ENCODE peak calls at places on chromosome 5, in seven cellular contexts. U is ovary; V is keratinocyte; I is AG09309; J is mucosa of descending colon; E is fibroblast of villous mesenchyme; X is CD4-positive, alpha-beta T cell. H is an unnamed sample.

GRCh38 chr5:112863549-112863948 is 2.5 kb downstream of the SRP19 start:
- DNase-seq in J (no peak), I (no peak), U (no peak), E (no peak), X (no peak), V (no peak), H (no peak)

GRCh38 chr5:95113489-95113888 is 171.4 kb downstream of the MCTP1 start:
- DNase-seq in V (no peak), X (no peak), J (no peak), I (peak), E (peak), U (no peak), H (peak)

GRCh38 chr5:176700239-176700847 is 53.1 kb downstream of the TSPAN17 start:
- DNase-seq in J (no peak), E (peak), V (no peak), X (no peak), I (no peak), U (no peak), H (no peak)

GRCh38 chr5:16179511-16179935 is at the start of gene MARCHF11:
- DNase-seq in V (no peak), E (no peak), X (no peak), J (no peak), I (no peak), U (peak), H (no peak)

GRCh38 chr5:64273276-64273675 is 107.6 kb downstream of the RNF180 start:
- DNase-seq in E (no peak), I (no peak), J (no peak), U (no peak), V (no peak), X (no peak), H (no peak)

GRCh38 chr5:54470191-54470590 is 14.7 kb downstream of the HSPB3 start:
- DNase-seq in U (no peak), V (no peak), X (no peak), E (peak), I (no peak), J (no peak), H (peak)

GRCh38 chr5:35853652-35854051 is 3.0 kb upstream of the IL7R start:
- DNase-seq in X (peak), V (no peak), J (peak), I (no peak), U (no peak), E (no peak), H (peak)

GRCh38 chr5:137234973-137235943 is 263.9 kb downstream of the SPOCK1 start:
- DNase-seq in I (no peak), V (peak), U (no peak), E (no peak), X (no peak), J (no peak), H (no peak)

DNA sequence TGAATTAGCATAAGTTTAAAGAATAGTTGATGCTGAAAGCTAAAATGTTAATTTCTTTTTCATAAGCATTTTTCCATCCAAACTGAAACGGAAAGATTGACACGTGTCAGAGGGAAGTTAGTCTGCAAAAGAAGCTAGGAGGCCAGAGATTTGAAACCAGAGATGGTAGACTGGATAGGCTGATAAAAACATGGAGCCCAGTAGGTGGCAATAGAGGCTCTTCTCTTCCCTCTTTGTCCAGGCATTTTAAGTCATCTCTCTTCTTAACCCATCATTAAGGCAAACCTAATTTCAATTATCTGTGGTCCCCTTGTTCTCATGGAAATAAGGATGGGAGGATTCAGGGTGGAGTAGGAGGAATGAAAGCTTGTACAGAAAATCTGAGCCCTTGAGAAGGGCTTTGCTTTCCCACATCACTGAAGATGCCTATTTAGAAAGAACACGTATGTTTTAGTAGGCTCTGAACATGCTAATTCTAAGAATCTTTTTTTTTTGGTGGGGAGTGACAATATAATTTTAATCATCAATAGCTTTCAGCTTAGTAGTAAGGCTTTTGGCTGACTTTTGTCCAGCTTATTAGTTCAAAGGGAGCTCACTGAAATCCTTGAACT is 66.5 kb downstream of the ZNF474 start:
- DNase-seq in E (peak), I (peak), U (no peak), X (no peak), J (no peak), V (no peak), H (peak)
- TF ChIP-seq CTCF in E (peak), I (peak), U (peak), X (no peak), J (no peak), V (peak), H (peak)

GRCh38 chr5:142143878-142144277 is 35.3 kb downstream of the NDFIP1 start:
- DNase-seq in I (no peak), E (peak), X (no peak), V (no peak), U (no peak), J (no peak), H (peak)
- TF ChIP-seq CTCF in I (peak), E (peak), X (peak), V (no peak), U (peak), J (peak), H (peak)

GRCh38 chr5:79929095-79929494 is 62.0 kb downstream of the MTX3 start:
- DNase-seq in U (no peak), J (no peak), E (no peak), X (no peak), V (no peak), I (no peak), H (no peak)

GRCh38 chr5:79922626-79923025 is 68.4 kb downstream of the MTX3 start:
- DNase-seq in X (no peak), I (no peak), U (no peak), V (no peak), E (no peak), J (no peak), H (no peak)

GRCh38 chr5:79923431-79923830 is 67.6 kb downstream of the MTX3 start:
- DNase-seq in E (no peak), X (no peak), I (no peak), J (no peak), V (no peak), U (no peak), H (no peak)

DNA sequence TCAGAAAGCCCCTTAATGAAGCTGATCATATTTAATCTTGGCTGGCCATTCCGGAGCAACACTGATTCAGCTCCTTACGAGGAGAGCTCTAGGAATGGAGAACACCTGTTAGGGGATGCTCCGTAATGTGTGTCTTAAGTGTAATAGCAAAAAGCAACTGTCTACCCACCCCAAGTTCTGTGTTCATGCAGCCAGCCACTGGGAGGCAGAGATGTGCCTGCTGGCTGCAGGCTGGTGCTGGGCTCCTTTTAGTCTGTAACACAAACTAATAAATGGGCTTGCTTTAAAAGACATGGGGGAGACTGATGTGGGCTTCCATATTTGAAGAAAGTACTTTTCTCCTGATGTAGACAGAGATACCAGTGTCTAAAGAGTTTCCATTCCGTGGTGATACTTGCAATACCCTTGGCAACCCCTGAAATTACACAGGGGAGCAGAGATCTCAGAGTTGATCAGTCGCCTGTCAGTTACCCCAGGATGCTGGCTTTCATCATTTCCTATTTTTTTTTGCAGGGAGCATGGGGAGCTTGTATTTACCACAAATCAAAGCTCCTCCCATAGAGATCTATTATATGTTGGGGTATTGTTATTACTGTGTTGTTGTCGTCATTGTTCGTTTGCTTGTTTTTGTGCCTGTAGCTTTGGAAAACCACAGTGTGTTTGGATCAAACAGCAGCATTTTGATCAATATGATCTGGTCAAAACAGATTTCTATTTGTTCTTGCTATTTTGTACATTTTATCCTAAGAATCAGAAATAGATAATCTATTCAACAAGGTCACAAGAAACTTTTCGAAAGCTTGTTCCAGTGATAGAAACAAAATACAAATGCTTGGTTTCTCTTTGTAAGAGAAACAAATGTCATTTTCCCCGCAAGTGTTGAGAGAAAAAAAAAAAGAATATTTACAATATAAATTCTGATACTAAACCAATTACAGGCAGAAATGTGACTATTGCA is 65.8 kb downstream of the MTX3 start:
- DNase-seq in J (no peak), I (no peak), V (no peak), U (no peak), E (peak), X (no peak), H (peak)
- TF ChIP-seq CTCF in J (no peak), I (peak), V (peak), U (no peak), E (peak), X (no peak), H (peak)

GRCh38 chr5:174745495-174745894 is 21.1 kb downstream of the MSX2 start:
- DNase-seq in U (no peak), V (no peak), J (no peak), I (no peak), E (no peak), X (no peak), H (no peak)

GRCh38 chr5:174752121-174752520 is 27.7 kb downstream of the MSX2 start:
- DNase-seq in J (no peak), V (no peak), I (no peak), U (no peak), X (no peak), E (no peak), H (no peak)

GRCh38 chr5:174755103-174755502 is 30.7 kb downstream of the MSX2 start:
- DNase-seq in J (no peak), V (no peak), X (no peak), E (no peak), U (no peak), I (no peak), H (no peak)

GRCh38 chr5:174750720-174751119 is 26.3 kb downstream of the MSX2 start:
- DNase-seq in U (no peak), I (peak), J (no peak), X (no peak), E (no peak), V (no peak), H (peak)

DNA sequence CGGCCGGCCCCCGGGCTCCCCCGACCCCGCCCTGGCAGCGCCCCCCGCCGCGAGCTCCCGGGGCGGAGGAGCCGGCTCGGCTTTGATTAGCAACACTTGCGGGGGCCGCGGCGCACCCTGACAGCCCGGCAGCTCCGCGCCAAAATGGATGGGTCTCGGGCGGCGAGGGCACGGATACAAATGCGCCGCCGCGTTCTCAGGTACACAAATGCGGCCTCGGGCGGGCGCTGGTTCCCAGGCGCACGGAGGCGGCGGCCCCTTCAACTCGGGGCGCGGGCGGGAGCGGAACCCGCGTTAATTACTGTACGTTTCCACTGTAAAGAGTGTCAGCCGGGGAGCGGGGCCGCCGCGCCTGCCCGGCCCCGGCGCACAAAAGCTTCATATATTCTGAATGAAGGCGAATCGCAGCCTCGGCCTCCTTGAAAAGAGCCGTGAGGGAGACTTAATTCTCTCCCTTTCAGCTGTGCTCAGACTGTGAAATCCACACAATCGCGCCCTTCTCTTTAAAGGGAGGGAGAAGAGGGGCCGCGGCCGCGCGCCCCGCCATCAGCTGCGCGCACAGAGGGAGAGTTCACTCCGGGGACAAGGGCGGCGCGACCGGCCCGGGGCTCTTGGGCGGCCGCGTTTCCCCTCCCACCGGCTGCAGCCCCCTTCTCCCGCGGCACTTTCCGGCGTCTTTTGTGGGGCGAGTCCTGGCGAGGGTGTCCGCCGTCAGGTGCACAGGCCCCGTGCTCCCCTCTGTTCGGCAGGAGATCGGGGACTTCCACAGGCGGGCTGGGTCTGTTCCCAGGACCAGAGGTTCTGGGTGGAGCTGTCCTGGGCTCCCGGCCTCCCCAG is 27.0 kb downstream of the MSX2 start:
- DNase-seq in U (no peak), E (no peak), J (no peak), V (no peak), X (no peak), I (no peak), H (no peak)
- TF ChIP-seq CTCF in U (no peak), E (no peak), J (no peak), V (no peak), X (no peak), I (no peak), H (no peak)

H was measured in AG10803.